ENCODE peak calls at places on chromosomes 11 and 22, in seven cellular contexts. F, W, L, E, H, P and D are unnamed samples.

GRCh38 chr11:70644343-70645060 is 246.2 kb downstream of the CTTN start:
- DNase-seq in F (no peak), W (no peak), L (no peak), E (no peak), H (no peak), P (no peak), D (no peak)

GRCh38 chr22:31104869-31105268 is 2.5 kb downstream of the SELENOM start:
- DNase-seq in F (peak), W (no peak), L (peak), E (peak), H (no peak), P (no peak), D (no peak)

GRCh38 chr11:100719809-100720221 is 32.7 kb downstream of the ARHGAP42 start:
- DNase-seq in F (peak), W (no peak), L (peak), E (peak), H (peak), P (peak), D (no peak)

GRCh38 chr11:405323-405975 is 9.3 kb downstream of the SIGIRR start:
- DNase-seq in F (no peak), W (no peak), L (no peak), E (no peak), H (no peak), P (no peak), D (no peak)

GRCh38 chr22:37088108-37088605 is 21.4 kb downstream of the TMPRSS6 start:
- DNase-seq in F (peak), W (no peak), L (peak), E (no peak), H (no peak), P (no peak), D (no peak)

GRCh38 chr11:36583667-36584066 is 10.6 kb upstream of the IFTAP start:
- DNase-seq in F (no peak), W (no peak), L (no peak), E (no peak), H (no peak), P (no peak), D (no peak)

GRCh38 chr11:46160100-46160499 is 38.8 kb upstream of the PHF21A start:
- DNase-seq in F (no peak), W (no peak), L (peak), E (no peak), H (no peak), P (no peak), D (peak)

GRCh38 chr22:48592066-48592345 is 1235.7 kb downstream of the BRD1 start:
- DNase-seq in F (no peak), W (no peak), L (no peak), E (no peak), H (no peak), P (no peak), D (no peak)

GRCh38 chr11:63813563-63814382 is 517 bp downstream of the SPINDOC start:
- DNase-seq in F (peak), W (peak), L (peak), E (peak), H (peak), P (no peak), D (no peak)

GRCh38 chr22:35229865-35230264 is 27.4 kb upstream of the HMGXB4 start:
- DNase-seq in F (no peak), W (no peak), L (no peak), E (no peak), H (no peak), P (no peak), D (no peak)

GRCh38 chr11:120306519-120307242 is 18.4 kb upstream of the TLCD5 start:
- DNase-seq in F (peak), W (no peak), L (peak), E (peak), H (no peak), P (peak), D (no peak)

GRCh38 chr11:14308114-14308896 is 50.7 kb downstream of the RRAS2 start:
- DNase-seq in F (peak), W (no peak), L (peak), E (peak), H (no peak), P (peak), D (no peak)

GRCh38 chr22:47421846-47422245 is 659.4 kb downstream of the TBC1D22A start:
- DNase-seq in F (no peak), W (no peak), L (no peak), E (no peak), H (no peak), P (no peak), D (no peak)

GRCh38 chr22:36386351-36386899 is 1.3 kb downstream of the MYH9 start:
- DNase-seq in F (peak), W (no peak), L (peak), E (no peak), H (peak), P (no peak), D (no peak)

GRCh38 chr11:102760355-102761035 is 19.9 kb downstream of the MMP10 start:
- DNase-seq in F (peak), W (no peak), L (peak), E (no peak), H (no peak), P (peak), D (no peak)

GRCh38 chr11:33005175-33005574 is 10.5 kb upstream of the DEPDC7 start:
- DNase-seq in F (no peak), W (peak), L (no peak), E (no peak), H (no peak), P (no peak), D (no peak)

GRCh38 chr22:39291501-39291900 is 27.9 kb downstream of the RPL3 start:
- DNase-seq in F (no peak), W (no peak), L (no peak), E (peak), H (no peak), P (no peak), D (no peak)

GRCh38 chr11:125951731-125952130 is 5.9 kb downstream of the VSIG10L2 start:
- DNase-seq in F (no peak), W (no peak), L (no peak), E (no peak), H (no peak), P (no peak), D (peak)

GRCh38 chr11:15591112-15591537 is 476.4 kb downstream of the INSC start:
- DNase-seq in F (no peak), W (no peak), L (no peak), E (no peak), H (peak), P (no peak), D (no peak)

GRCh38 chr11:121547574-121547973 is 94.8 kb upstream of the SORL1-AS1 start:
- DNase-seq in F (no peak), W (no peak), L (no peak), E (no peak), H (no peak), P (no peak), D (no peak)

GRCh38 chr22:31561238-31561887 is 65.0 kb downstream of the SFI1 start:
- DNase-seq in F (peak), W (peak), L (peak), E (peak), H (peak), P (peak), D (no peak)

GRCh38 chr11:14519692-14520085 is 497 bp downstream of the PSMA1 start:
- DNase-seq in F (peak), W (no peak), L (peak), E (no peak), H (no peak), P (no peak), D (no peak)

GRCh38 chr22:21907638-21908522 is 40.4 kb upstream of the MAPK1 start:
- DNase-seq in F (no peak), W (no peak), L (no peak), E (no peak), H (no peak), P (no peak), D (no peak)

GRCh38 chr11:2669926-2670469 is 29.8 kb downstream of the KCNQ1OT1 start:
- DNase-seq in F (no peak), W (no peak), L (no peak), E (no peak), H (peak), P (no peak), D (no peak)

GRCh38 chr11:61071208-61071681 is 31.0 kb upstream of the CD5 start:
- DNase-seq in F (no peak), W (peak), L (no peak), E (no peak), H (no peak), P (no peak), D (no peak)

GRCh38 chr22:46110215-46110614 is 40.1 kb upstream of the PPARA start:
- DNase-seq in F (peak), W (no peak), L (peak), E (peak), H (peak), P (no peak), D (no peak)

GRCh38 chr22:23220485-23221350 is 40.4 kb downstream of the BCR start:
- DNase-seq in F (peak), W (no peak), L (peak), E (no peak), H (no peak), P (no peak), D (no peak)